ENCODE peak calls at places on chromosomes 16 and 17, in four cellular contexts. Q, B, H and V are unnamed samples.

GRCh38 chr17:49457564-49458535 is 37.2 kb upstream of the NGFR start:
- DNase-seq in Q (no peak), B (no peak), H (no peak), V (no peak)

GRCh38 chr17:13140750-13141149 is 122.9 kb upstream of the ELAC2 start:
- DNase-seq in Q (no peak), B (no peak), H (peak; percentile 8), V (no peak)

GRCh38 chr17:12116143-12116542 is 95.5 kb downstream of the MAP2K4 start:
- DNase-seq in Q (no peak), B (no peak), H (no peak), V (no peak)

GRCh38 chr17:2058521-2059124 is 3.7 kb downstream of the HIC1 start:
- DNase-seq in Q (peak; percentile 16), B (no peak), H (peak; percentile 81), V (no peak)

GRCh38 chr17:69525920-69526841 is 111.7 kb downstream of the MAP2K6 start:
- DNase-seq in Q (peak; percentile 55), B (no peak), H (peak; percentile 84), V (no peak)

GRCh38 chr17:76241205-76241539 is 879 bp upstream of the RNF157 start:
- DNase-seq in Q (no peak), B (no peak), H (no peak), V (no peak)

GRCh38 chr17:29155966-29156338 is 24.2 kb downstream of the MYO18A start:
- DNase-seq in Q (no peak), B (no peak), H (peak; percentile 69), V (no peak)

GRCh38 chr17:65495255-65496060 is 66.0 kb downstream of the AXIN2 start:
- DNase-seq in Q (no peak), B (no peak), H (peak; percentile 33), V (no peak)

GRCh38 chr16:1193143-1193824 is 31.8 kb downstream of the TPSG1 start:
- DNase-seq in Q (no peak), B (no peak), H (no peak), V (no peak)

GRCh38 chr17:40065771-40066510 is 3.2 kb downstream of the THRA start:
- DNase-seq in Q (no peak), B (no peak), H (no peak), V (no peak)

GRCh38 chr17:74407384-74407783 is 24.5 kb upstream of the GPRC5C start:
- DNase-seq in Q (no peak), B (no peak), H (no peak), V (no peak)

GRCh38 chr17:49913226-49914095 is 55.5 kb upstream of the DLX4 start:
- DNase-seq in Q (peak; percentile 44), B (no peak), H (peak; percentile 65), V (no peak)

GRCh38 chr16:674968-675883 is at the start of gene RHBDL1:
- DNase-seq in Q (no peak), B (no peak), H (peak; percentile 48), V (no peak)

GRCh38 chr16:67651039-67651438 is 6.1 kb downstream of the CARMIL2 start:
- DNase-seq in Q (no peak), B (no peak), H (no peak), V (no peak)

GRCh38 chr17:44144966-44145739 is 3.4 kb downstream of the HROB start:
- DNase-seq in Q (no peak), B (no peak), H (no peak), V (peak; percentile 17)

GRCh38 chr17:62178579-62178978 is 113.5 kb upstream of the MED13 start:
- DNase-seq in Q (peak; percentile 33), B (no peak), H (peak; percentile 31), V (no peak)

GRCh38 chr17:64385187-64386083 is 5.2 kb downstream of the PECAM1 start:
- DNase-seq in Q (peak; percentile 89), B (peak; percentile 72), H (peak; percentile 87), V (no peak)

GRCh38 chr17:1533649-1534325 is 17.4 kb upstream of the INPP5K start:
- DNase-seq in Q (no peak), B (no peak), H (no peak), V (no peak)

GRCh38 chr17:4717791-4718190 is 7.4 kb downstream of the ARRB2 start:
- DNase-seq in Q (no peak), B (no peak), H (no peak), V (no peak)

GRCh38 chr17:47789611-47790520 is 31.7 kb downstream of the OSBPL7 start:
- DNase-seq in Q (peak; percentile 4), B (no peak), H (peak; percentile 76), V (no peak)

GRCh38 chr17:29840884-29841283 is 89.1 kb downstream of the SSH2 start:
- DNase-seq in Q (peak; percentile 45), B (no peak), H (peak; percentile 53), V (no peak)

GRCh38 chr16:71515026-71515425 is 11.2 kb upstream of the CHST4 start:
- DNase-seq in Q (no peak), B (no peak), H (no peak), V (no peak)

GRCh38 chr16:30910427-30911029 is 12.8 kb upstream of the FBXL19 start:
- DNase-seq in Q (no peak), B (no peak), H (no peak), V (no peak)

GRCh38 chr16:3589441-3589921 is 12.3 kb upstream of the NLRC3 start:
- DNase-seq in Q (no peak), B (no peak), H (no peak), V (no peak)

GRCh38 chr16:30896203-30896889 is at the start of gene CTF1:
- DNase-seq in Q (peak; percentile 72), B (peak; percentile 60), H (peak; percentile 94), V (peak; percentile 75)

GRCh38 chr16:53234836-53235235 is 180.0 kb downstream of the CHD9 start:
- DNase-seq in Q (no peak), B (no peak), H (no peak), V (no peak)

GRCh38 chr16:48542020-48542473 is 67.9 kb downstream of the N4BP1 start:
- DNase-seq in Q (peak; percentile 8), B (no peak), H (peak; percentile 72), V (no peak)